ENCODE peak calls at places on chromosomes 13 and 19, in five cellular contexts. A, P, H, V and S are unnamed samples.

GRCh38 chr13:50125556-50126377 is 110.5 kb downstream of the KCNRG start:
- DNase-seq in P (peak; percentile 97), H (peak; percentile 35), A (peak; percentile 77), V (peak; percentile 99), S (peak; percentile 95)

GRCh38 chr19:1748115-1748702 is 5.1 kb upstream of the ONECUT3 start:
- DNase-seq in V (peak; percentile 74), A (no peak), P (peak; percentile 63), H (no peak), S (no peak)

GRCh38 chr13:20462533-20462915 is 63.1 kb downstream of the CRYL1 start:
- DNase-seq in H (no peak), A (no peak), V (no peak), P (no peak), S (no peak)

GRCh38 chr19:902093-902370 is 8.7 kb downstream of the RNU6-9 start:
- DNase-seq in A (no peak), H (no peak), V (no peak), P (no peak), S (no peak)

GRCh38 chr13:107669356-107669755 is 546.0 kb downstream of the LIG4 start:
- DNase-seq in P (no peak), H (no peak), V (no peak), A (no peak), S (no peak)

GRCh38 chr19:48480476-48481190 is 11.5 kb downstream of the CYTH2 start:
- DNase-seq in V (peak; percentile 88), H (no peak), A (no peak), P (no peak), S (peak; percentile 67)

GRCh38 chr19:6060600-6061391 is 49.5 kb downstream of the RFX2 start:
- DNase-seq in V (peak; percentile 78), P (no peak), H (no peak), A (peak; percentile 44), S (peak; percentile 44)

GRCh38 chr13:97308735-97309429 is 86.7 kb downstream of the MBNL2 start:
- DNase-seq in H (peak; percentile 13), A (no peak), V (no peak), P (no peak), S (no peak)

GRCh38 chr13:26179344-26179743 is 42.8 kb downstream of the RNF6 start:
- DNase-seq in H (no peak), P (no peak), A (no peak), V (no peak), S (no peak)

GRCh38 chr19:49786432-49786831 is 19.6 kb downstream of the AP2A1 start:
- DNase-seq in V (no peak), H (peak; percentile 70), A (no peak), P (no peak), S (no peak)

GRCh38 chr19:33821871-33822270 is 25.2 kb downstream of the KCTD15 start:
- DNase-seq in A (no peak), P (no peak), V (no peak), H (no peak), S (no peak)

GRCh38 chr13:44237276-44237767 is 136.3 kb upstream of the SERP2 start:
- DNase-seq in P (no peak), H (no peak), A (no peak), V (no peak), S (no peak)

GRCh38 chr19:45764487-45764886 is 4.6 kb downstream of the SIX5 start:
- DNase-seq in A (no peak), H (no peak), P (no peak), V (no peak), S (no peak)

GRCh38 chr13:59088716-59089115 is 1075.0 kb downstream of the DIAPH3 start:
- DNase-seq in P (no peak), A (no peak), V (no peak), H (no peak), S (no peak)

GRCh38 chr19:2888739-2889224 is 11.9 kb upstream of the ZNF57 start:
- DNase-seq in P (peak; percentile 85), A (no peak), V (peak; percentile 80), H (no peak), S (no peak)

DNA sequence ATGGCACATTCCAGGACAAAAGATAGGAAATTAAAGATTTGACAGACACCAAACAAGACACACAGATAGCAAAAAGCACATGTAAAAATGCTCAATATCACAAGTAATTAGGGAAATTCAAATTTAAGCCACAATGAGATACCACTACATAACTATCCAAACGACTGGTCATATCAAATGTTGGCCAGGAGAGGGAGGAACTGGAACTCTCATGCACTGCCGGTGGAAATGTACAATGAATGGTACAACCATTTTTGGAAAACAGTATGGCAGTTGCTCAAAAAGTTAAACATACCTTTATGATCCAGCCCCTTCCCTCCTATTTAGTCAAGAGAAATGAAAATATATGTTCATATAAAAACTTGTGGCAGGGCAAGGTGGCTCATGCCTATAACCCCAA is 36.8 kb upstream of the CYP2S1 start:
- DNase-seq in P (no peak), A (no peak), H (no peak), V (no peak), S (no peak)
- TF ChIP-seq CTCF in P (no peak), A (no peak), H (no peak), V (no peak), S (no peak)

GRCh38 chr19:44694184-44694579 is 4.8 kb upstream of the CEACAM16 start:
- DNase-seq in A (no peak), H (no peak), V (no peak), P (no peak), S (no peak)
- TF ChIP-seq CTCF in A (no peak), H (peak; percentile 41), V (no peak), P (no peak), S (no peak)

GRCh38 chr13:100247937-100248336 is 159.0 kb downstream of the PCCA start:
- DNase-seq in P (no peak), H (no peak), V (no peak), A (no peak), S (no peak)
- TF ChIP-seq CTCF in P (no peak), H (no peak), V (no peak), A (no peak), S (no peak)

DNA sequence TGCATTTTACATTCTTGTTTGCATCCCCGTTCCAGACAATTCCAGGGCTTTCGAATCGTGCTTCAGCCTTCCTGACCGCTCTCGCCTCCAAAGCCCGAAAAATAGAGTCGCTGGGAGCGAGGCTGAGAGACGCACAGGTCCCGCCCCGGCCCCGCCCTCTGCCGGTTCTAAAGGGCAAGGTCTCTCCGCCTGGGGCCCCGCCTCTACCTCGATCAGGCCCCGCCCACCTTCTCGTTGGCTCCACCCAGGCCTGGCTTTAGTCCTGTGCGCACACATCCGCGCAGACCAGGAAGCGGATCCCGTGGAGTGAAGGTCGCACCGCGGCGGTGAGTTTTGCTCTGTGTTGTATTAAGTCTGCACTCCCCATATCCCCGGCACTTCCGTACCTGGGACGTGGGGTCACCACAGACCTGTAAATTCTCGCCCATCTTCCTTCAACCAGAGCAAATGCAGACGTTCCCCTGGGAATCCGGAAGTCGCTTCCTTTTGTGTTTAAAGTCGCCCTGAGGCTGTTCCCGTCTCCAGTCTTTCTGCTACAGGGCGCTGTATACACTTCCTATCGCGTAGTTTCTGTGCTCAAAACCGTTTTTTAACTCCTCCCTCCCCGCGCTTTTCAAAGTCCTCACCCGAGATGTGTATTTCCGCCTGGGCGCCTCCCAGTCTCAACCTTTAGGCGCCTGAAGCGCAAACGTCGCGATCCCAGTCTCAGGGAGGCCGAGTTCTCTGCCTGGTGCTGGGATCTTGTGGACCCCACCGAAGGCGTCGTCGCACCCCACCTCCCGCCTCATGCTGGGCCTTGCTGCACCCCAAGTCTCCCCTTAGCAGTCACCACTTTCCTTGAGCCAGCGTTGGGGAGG is at the start of gene ZNF701:
- DNase-seq in P (peak; percentile 96), V (peak; percentile 99), A (peak; percentile 95), H (no peak), S (peak; percentile 97)
- TF ChIP-seq CTCF in P (peak; percentile 34), V (peak; percentile 16), A (no peak), H (no peak), S (no peak)

GRCh38 chr13:46052314-46053161 is at the start of gene ZC3H13:
- DNase-seq in A (peak; percentile 82), H (peak; percentile 71), P (peak; percentile 95), V (peak; percentile 96), S (peak; percentile 97)
- TF ChIP-seq CTCF in A (no peak), H (no peak), P (no peak), V (no peak), S (peak; percentile 72)

GRCh38 chr13:23856008-23856750 is 33.0 kb downstream of the MIPEP start:
- DNase-seq in H (no peak), P (no peak), V (no peak), A (no peak), S (no peak)
- TF ChIP-seq CTCF in H (no peak), P (no peak), V (no peak), A (no peak), S (no peak)

DNA sequence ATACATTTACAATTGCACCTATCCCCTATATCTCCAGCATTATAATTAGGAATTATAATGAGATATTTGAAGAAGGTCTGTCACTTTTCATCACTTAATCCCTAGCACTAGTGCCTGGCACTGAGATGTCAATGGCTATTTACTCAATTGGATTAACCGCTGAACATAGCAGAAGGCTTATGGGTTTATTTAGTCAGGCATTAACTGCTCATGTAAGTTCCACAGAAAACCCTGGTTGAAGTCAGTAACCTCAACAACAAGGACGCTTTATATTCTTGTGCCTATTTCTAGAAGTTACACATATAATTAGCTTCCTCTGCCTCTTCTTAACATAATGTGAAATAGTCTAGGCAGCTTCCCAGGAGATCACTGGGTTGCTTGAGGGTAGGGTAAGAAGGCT is 107.5 kb upstream of the POSTN start:
- DNase-seq in P (no peak), V (no peak), H (no peak), A (no peak), S (no peak)
- TF ChIP-seq CTCF in P (no peak), V (no peak), H (no peak), A (no peak), S (no peak)

GRCh38 chr13:62278271-62278670 is 862.6 kb upstream of the PCDH20 start:
- DNase-seq in A (no peak), H (no peak), V (no peak), P (no peak), S (no peak)
- TF ChIP-seq CTCF in A (no peak), H (no peak), V (no peak), P (no peak), S (no peak)